ENCODE peak calls at places on chromosomes 6 and 20, in six cellular contexts. J is psoas muscle; U is fibroblast of lung; S is CD8-positive, alpha-beta T cell; W is uterus; D is PC-3. B is an unnamed sample.
A peak's percentile ranks its signal among the peaks of the same experiment; 100 is the strongest.

GRCh38 chr6:170084166-170084730 is 206.6 kb downstream of the DLL1 start:
- DNase-seq in J (no peak), U (no peak), S (no peak), W (no peak), D (no peak), B (no peak)

GRCh38 chr6:167858086-167858591 is 31.4 kb downstream of the AFDN start:
- DNase-seq in J (no peak), U (peak; percentile 81), S (no peak), W (no peak), D (no peak), B (no peak)

GRCh38 chr20:54223751-54224150 is 15.9 kb downstream of the PFDN4 start:
- DNase-seq in J (no peak), U (no peak), S (no peak), W (no peak), D (no peak), B (no peak)

GRCh38 chr6:152605901-152606390 is 31.2 kb downstream of the SYNE1 start:
- DNase-seq in J (no peak), U (no peak), S (no peak), W (no peak), D (no peak), B (no peak)

GRCh38 chr6:70298070-70298469 is 4.8 kb downstream of the COL9A1 start:
- DNase-seq in J (no peak), U (no peak), S (no peak), W (no peak), D (no peak), B (no peak)

GRCh38 chr6:40627316-40627715 is 40.2 kb upstream of the LRFN2 start:
- DNase-seq in J (no peak), U (no peak), S (no peak), W (no peak), D (peak; percentile 4), B (no peak)

GRCh38 chr6:33417127-33417902 is 592 bp downstream of the CUTA start:
- DNase-seq in J (no peak), U (peak; percentile 72), S (peak; percentile 20), W (no peak), D (peak; percentile 66), B (no peak)

GRCh38 chr6:79082304-79082703 is 4.2 kb upstream of the PHIP start:
- DNase-seq in J (no peak), U (no peak), S (no peak), W (no peak), D (no peak), B (no peak)

GRCh38 chr6:56292505-56293181 is 45.3 kb upstream of the COL21A1 start:
- DNase-seq in J (no peak), U (peak; percentile 82), S (no peak), W (no peak), D (peak; percentile 79), B (no peak)

GRCh38 chr6:133899556-133899955 is 10.6 kb downstream of the TCF21 start:
- DNase-seq in J (no peak), U (peak; percentile 79), S (no peak), W (no peak), D (no peak), B (no peak)

GRCh38 chr6:50716887-50717509 is 3.7 kb downstream of the TFAP2D start:
- DNase-seq in J (no peak), U (no peak), S (no peak), W (no peak), D (no peak), B (no peak)

GRCh38 chr20:45963059-45964011 is 8.7 kb downstream of the ZNF335 start:
- DNase-seq in J (no peak), U (peak; percentile 51), S (no peak), W (no peak), D (peak; percentile 76), B (no peak)

GRCh38 chr20:14698125-14698524 is 360.7 kb upstream of the FLRT3 start:
- DNase-seq in J (no peak), U (no peak), S (no peak), W (no peak), D (no peak), B (no peak)

GRCh38 chr6:82270791-82271392 is 23.3 kb upstream of the IBTK start:
- DNase-seq in J (no peak), U (peak; percentile 59), S (no peak), W (no peak), D (peak; percentile 57), B (peak; percentile 38)

GRCh38 chr6:40754481-40755045 is 167.4 kb upstream of the LRFN2 start:
- DNase-seq in J (no peak), U (no peak), S (no peak), W (no peak), D (no peak), B (no peak)

GRCh38 chr6:33923857-33924514 is 120.2 kb upstream of the MLN start:
- DNase-seq in J (no peak), U (no peak), S (peak; percentile 25), W (no peak), D (no peak), B (no peak)

GRCh38 chr6:129592516-129593232 is 117.3 kb downstream of the ARHGAP18 start:
- DNase-seq in J (no peak), U (no peak), S (no peak), W (no peak), D (peak; percentile 50), B (no peak)

GRCh38 chr6:26172496-26172958 is 85.3 kb downstream of the HFE start:
- DNase-seq in J (no peak), U (peak; percentile 54), S (peak; percentile 42), W (no peak), D (no peak), B (peak; percentile 70)

GRCh38 chr6:99344289-99344688 is 5.2 kb downstream of the FAXC start:
- DNase-seq in J (no peak), U (peak; percentile 38), S (no peak), W (no peak), D (peak; percentile 62), B (no peak)

GRCh38 chr6:165961236-165961751 is 206.4 kb downstream of the TBXT start:
- DNase-seq in J (no peak), U (no peak), S (no peak), W (no peak), D (no peak), B (no peak)

GRCh38 chr6:82704048-82704447 is 340.4 kb downstream of the TPBG start:
- DNase-seq in J (no peak), U (no peak), S (no peak), W (no peak), D (peak; percentile 59), B (no peak)

GRCh38 chr20:47063808-47064207 is 169.2 kb downstream of the EYA2 start:
- DNase-seq in J (no peak), U (no peak), S (no peak), W (no peak), D (no peak), B (no peak)

GRCh38 chr20:15931897-15932296 is 641.4 kb downstream of the KIF16B start:
- DNase-seq in J (no peak), U (no peak), S (no peak), W (no peak), D (no peak), B (no peak)

GRCh38 chr6:130517444-130517931 is 151.7 kb downstream of the TMEM200A start:
- DNase-seq in J (no peak), U (no peak), S (no peak), W (no peak), D (peak; percentile 79), B (no peak)

GRCh38 chr20:43909720-43910119 is 4.9 kb upstream of the TOX2 start:
- DNase-seq in J (no peak), U (no peak), S (no peak), W (no peak), D (no peak), B (no peak)

GRCh38 chr6:134480593-134480992 is 162.7 kb upstream of the SGK1 start:
- DNase-seq in J (no peak), U (peak; percentile 24), S (no peak), W (no peak), D (peak; percentile 59), B (no peak)

GRCh38 chr6:24223131-24223715 is 97.2 kb downstream of the NRSN1 start:
- DNase-seq in J (no peak), U (peak; percentile 56), S (no peak), W (no peak), D (no peak), B (no peak)

GRCh38 chr20:45456632-45457031 is 12.9 kb upstream of the WFDC2 start:
- DNase-seq in J (no peak), U (no peak), S (no peak), W (no peak), D (peak; percentile 63), B (no peak)

DNA sequence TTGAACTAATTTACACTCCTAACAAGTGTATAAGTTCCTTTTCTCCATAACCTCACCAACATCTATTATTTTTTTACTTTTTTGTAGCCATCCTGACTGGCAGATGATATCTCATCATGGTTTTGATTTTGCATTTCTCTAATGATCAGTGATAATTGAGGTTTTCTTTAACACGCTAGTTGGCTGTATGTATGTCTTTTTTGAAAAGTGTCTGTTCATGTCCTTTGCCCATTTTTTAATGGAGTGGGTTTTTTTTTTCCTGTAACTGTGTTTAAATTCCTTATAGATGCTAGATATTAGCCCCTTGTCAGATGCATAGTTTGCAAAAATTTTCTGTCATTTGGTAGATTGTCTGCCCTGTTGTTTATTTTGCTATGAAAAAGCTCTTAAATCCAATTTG is 39.6 kb upstream of the TRIM39 start:
- DNase-seq in J (no peak), U (no peak), S (no peak), W (no peak), D (no peak), B (no peak)
- H3K9me3 ChIP-seq in J (peaks cover 56% of the 10 kb centered on the region), U (no peaks in the 10 kb centered on the region), S (peaks cover 9% of the 10 kb centered on the region), W (peaks cover 47% of the 10 kb centered on the region), D (peaks cover 9% of the 10 kb centered on the region), B (peaks cover 38% of the 10 kb centered on the region)

GRCh38 chr20:31410011-31410410 is 4.0 kb upstream of the DEFB121 start:
- DNase-seq in J (no peak), U (no peak), S (no peak), W (no peak), D (no peak), B (no peak)
- H3K9me3 ChIP-seq in J (no peaks in the 10 kb centered on the region), U (no peaks in the 10 kb centered on the region), S (no peaks in the 10 kb centered on the region), W (no peaks in the 10 kb centered on the region), D (no peaks in the 10 kb centered on the region), B (no peaks in the 10 kb centered on the region)

DNA sequence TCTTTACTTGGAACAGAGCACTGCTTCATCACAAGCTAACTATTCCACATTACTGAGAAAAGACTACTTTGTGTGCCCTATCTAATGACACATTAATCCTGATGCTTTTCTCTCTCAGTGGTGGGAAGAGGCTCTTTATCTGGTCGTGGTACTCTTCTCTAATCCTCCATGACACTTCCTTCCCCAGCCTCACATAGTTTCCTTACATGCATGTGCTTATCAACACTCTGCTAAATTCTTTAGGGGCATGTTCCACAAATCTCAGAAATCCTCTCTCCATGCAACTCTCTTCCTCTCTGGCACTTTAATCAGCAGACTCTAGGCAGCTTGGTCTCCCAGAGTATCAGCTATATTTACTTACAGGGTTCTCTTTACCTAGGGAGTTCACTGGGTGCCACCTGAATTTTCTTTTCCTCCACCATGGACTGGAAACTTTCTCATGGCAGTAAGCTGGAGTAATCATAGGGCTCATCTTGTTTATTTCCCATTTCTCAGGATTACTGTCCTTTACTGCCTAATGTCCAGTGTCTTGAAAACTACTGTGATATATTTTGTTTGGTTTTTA is 27.0 kb upstream of the SLC22A2 start:
- DNase-seq in J (no peak), U (no peak), S (no peak), W (no peak), D (no peak), B (no peak)
- H3K9me3 ChIP-seq in J (no peaks in the 10 kb centered on the region), U (no peaks in the 10 kb centered on the region), S (no peaks in the 10 kb centered on the region), W (no peaks in the 10 kb centered on the region), D (no peaks in the 10 kb centered on the region), B (no peaks in the 10 kb centered on the region)

DNA sequence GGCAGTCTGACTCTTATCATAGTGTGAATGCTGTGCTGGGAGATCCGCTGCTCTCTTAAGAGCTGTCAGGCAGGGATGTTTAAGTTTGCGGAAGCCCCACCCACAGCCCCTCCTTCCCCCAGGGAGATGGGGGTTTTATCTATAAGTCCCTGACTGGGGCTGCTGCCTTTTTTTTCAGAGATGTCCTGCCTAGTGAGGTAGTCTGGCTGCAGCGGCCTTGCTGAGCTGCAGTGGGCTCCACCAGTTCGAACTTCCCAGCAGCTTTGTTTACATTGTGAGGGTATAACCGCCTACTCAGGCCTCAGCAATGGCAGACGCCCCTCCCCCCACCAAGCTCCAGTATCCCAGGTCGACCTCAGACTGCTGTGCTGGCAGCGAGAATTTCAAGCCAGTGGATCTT is 75.7 kb upstream of the UST start:
- DNase-seq in J (no peak), U (no peak), S (no peak), W (no peak), D (no peak), B (no peak)
- H3K9me3 ChIP-seq in J (peaks cover 23% of the 10 kb centered on the region), U (no peaks in the 10 kb centered on the region), S (no peaks in the 10 kb centered on the region), W (peaks cover 24% of the 10 kb centered on the region), D (no peaks in the 10 kb centered on the region), B (peaks cover 25% of the 10 kb centered on the region)

B was measured in naive thymus-derived CD4-positive, alpha-beta T cell.